ENCODE peak calls at places on chromosomes 3 and 15, in seven cellular contexts. Q is mucosa of descending colon, X is AG04450, S is Calu3, V is astrocyte, R is spleen, L is tibial nerve. W is an unnamed sample.

GRCh38 chr3:71130516-71131384 is 452.8 kb downstream of the FOXP1 start:
- DNase-seq in V (peak; percentile 87), S (peak; percentile 45), X (peak; percentile 59), R (peak; percentile 88), L (peak; percentile 57), Q (peak; percentile 73), W (no peak)

GRCh38 chr3:87041191-87041590 is 50.2 kb upstream of the VGLL3 start:
- DNase-seq in R (no peak), Q (no peak), X (no peak), S (no peak), L (no peak), V (no peak), W (no peak)

GRCh38 chr3:11847607-11848006 is 922 bp upstream of the TAMM41 start:
- DNase-seq in V (no peak), X (no peak), Q (no peak), L (no peak), S (peak; percentile 17), R (no peak), W (no peak)

GRCh38 chr3:88189361-88189810 is 39.6 kb downstream of the C3orf38 start:
- DNase-seq in R (no peak), Q (no peak), X (no peak), S (no peak), L (no peak), V (no peak), W (no peak)

GRCh38 chr15:82093774-82094211 is 48.0 kb upstream of the MEX3B start:
- DNase-seq in L (no peak), X (peak; percentile 79), Q (no peak), S (no peak), R (no peak), V (peak; percentile 89), W (peak; percentile 39)

GRCh38 chr3:126493731-126494130 is 18.0 kb upstream of the ZXDC start:
- DNase-seq in L (no peak), V (no peak), X (no peak), S (no peak), Q (no peak), R (peak; percentile 57), W (no peak)

GRCh38 chr3:39434574-39434973 is 28.1 kb downstream of the RPSA start:
- DNase-seq in V (no peak), Q (no peak), R (no peak), S (no peak), L (no peak), X (no peak), W (no peak)

GRCh38 chr15:69308949-69309348 is 10.2 kb downstream of the PAQR5 start:
- DNase-seq in L (no peak), V (no peak), X (no peak), S (no peak), Q (no peak), R (no peak), W (no peak)

GRCh38 chr15:44296625-44297524 is 8.4 kb downstream of the GOLM2 start:
- DNase-seq in L (no peak), S (peak; percentile 31), Q (no peak), X (no peak), V (peak; percentile 64), R (no peak), W (peak; percentile 44)

GRCh38 chr3:71168043-71168720 is 415.3 kb downstream of the FOXP1 start:
- DNase-seq in V (peak; percentile 69), L (no peak), Q (no peak), R (no peak), S (no peak), X (peak; percentile 43), W (no peak)

GRCh38 chr3:127822836-127823589 is 698 bp upstream of the MGLL start:
- DNase-seq in R (peak; percentile 85), L (peak; percentile 25), Q (peak; percentile 81), V (no peak), X (no peak), S (peak; percentile 52), W (no peak)

GRCh38 chr3:46484911-46485696 is 12.7 kb upstream of the RTP3 start:
- DNase-seq in S (no peak), X (no peak), L (no peak), R (no peak), Q (peak; percentile 80), V (no peak), W (no peak)

GRCh38 chr3:127011270-127011992 is 28.5 kb downstream of the PLXNA1 start:
- DNase-seq in S (no peak), V (no peak), R (no peak), L (peak; percentile 16), X (no peak), Q (no peak), W (no peak)

GRCh38 chr3:46700772-46701171 is 420 bp upstream of the TMIE start:
- DNase-seq in S (no peak), Q (peak; percentile 44), V (no peak), X (no peak), R (no peak), L (no peak), W (no peak)

GRCh38 chr3:36663666-36664291 is 100.6 kb downstream of the DCLK3 start:
- DNase-seq in R (no peak), Q (no peak), S (peak; percentile 32), V (peak; percentile 65), L (no peak), X (no peak), W (no peak)

GRCh38 chr3:182521339-182521738 is 272.0 kb upstream of the ATP11B start:
- DNase-seq in Q (no peak), R (no peak), V (no peak), X (no peak), L (no peak), S (no peak), W (no peak)

GRCh38 chr15:40618023-40618422 is 24.0 kb downstream of the KNL1 start:
- DNase-seq in X (no peak), S (no peak), V (no peak), Q (no peak), L (no peak), R (no peak), W (no peak)

GRCh38 chr3:171528102-171528501 is 67.9 kb upstream of the TNIK start:
- DNase-seq in Q (no peak), S (no peak), X (no peak), L (no peak), V (no peak), R (no peak), W (peak; percentile 56)

GRCh38 chr15:83713242-83713641 is 59.3 kb downstream of the ADAMTSL3 start:
- DNase-seq in Q (no peak), X (no peak), V (no peak), S (no peak), R (no peak), L (no peak), W (no peak)

GRCh38 chr15:56837281-56837680 is 81.2 kb upstream of the TCF12 start:
- DNase-seq in S (no peak), V (peak; percentile 69), R (no peak), X (peak; percentile 20), Q (no peak), L (no peak), W (no peak)

GRCh38 chr15:56838085-56838484 is 80.4 kb upstream of the TCF12 start:
- DNase-seq in V (no peak), R (no peak), L (no peak), Q (no peak), S (no peak), X (no peak), W (no peak)

GRCh38 chr15:56831467-56831866 is 87.0 kb upstream of the TCF12 start:
- DNase-seq in L (no peak), Q (no peak), V (no peak), R (no peak), S (no peak), X (no peak), W (no peak)

GRCh38 chr15:56835598-56836275 is 82.7 kb upstream of the TCF12 start:
- DNase-seq in S (no peak), Q (no peak), X (no peak), V (no peak), L (no peak), R (no peak), W (no peak)

GRCh38 chr15:56832125-56832524 is 86.3 kb upstream of the TCF12 start:
- DNase-seq in S (no peak), L (no peak), X (no peak), V (no peak), R (no peak), Q (no peak), W (no peak)
- TF ChIP-seq CTCF in S (no peak), L (no peak), X (no peak), V (no peak), R (no peak), Q (no peak), W (no peak)

GRCh38 chr15:78914027-78914764 is 30.6 kb downstream of the CTSH start:
- DNase-seq in L (peak; percentile 70), Q (no peak), S (peak; percentile 25), R (no peak), X (no peak), V (peak; percentile 21), W (peak; percentile 72)
- TF ChIP-seq CTCF in L (peak; percentile 53), Q (no peak), S (no peak), R (no peak), X (peak; percentile 49), V (no peak), W (peak; percentile 79)

DNA sequence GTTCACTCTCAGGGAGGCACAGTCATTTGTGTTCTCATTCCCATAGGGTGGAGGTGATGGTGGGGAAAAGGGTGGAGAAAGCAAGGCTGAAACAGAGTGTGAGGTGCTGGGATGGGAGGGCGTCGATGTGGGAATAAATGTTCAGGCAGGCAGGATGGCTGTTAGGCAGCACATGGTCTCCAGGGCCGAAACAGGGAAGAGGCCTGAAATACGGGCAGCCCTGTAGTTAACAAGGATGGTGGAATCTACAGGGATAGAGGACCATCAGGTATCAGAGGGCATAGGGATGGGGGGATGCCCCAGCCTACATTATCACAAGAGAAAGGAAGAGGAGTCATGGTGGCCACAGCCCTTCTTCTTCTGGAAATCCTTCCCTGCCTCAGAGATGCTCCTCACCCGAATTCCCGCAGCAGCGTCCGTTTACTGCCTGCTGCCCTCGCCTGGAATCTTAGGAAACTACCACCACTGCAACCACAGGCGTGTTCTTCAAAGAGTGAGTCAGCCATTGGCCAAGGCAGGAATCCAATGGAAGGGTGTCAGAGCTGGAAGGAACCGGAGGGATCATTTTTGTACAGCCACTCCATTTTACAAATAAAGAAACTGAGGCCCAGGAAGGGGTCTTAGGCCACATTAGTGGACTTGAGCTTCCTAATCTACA is 49.7 kb upstream of the POMGNT2 start:
- DNase-seq in X (peak; percentile 53), S (peak; percentile 73), R (no peak), V (peak; percentile 63), Q (no peak), L (peak; percentile 68), W (no peak)
- TF ChIP-seq CTCF in X (peak; percentile 78), S (peak; percentile 34), R (no peak), V (peak; percentile 53), Q (peak; percentile 26), L (peak; percentile 57), W (peak; percentile 75)

DNA sequence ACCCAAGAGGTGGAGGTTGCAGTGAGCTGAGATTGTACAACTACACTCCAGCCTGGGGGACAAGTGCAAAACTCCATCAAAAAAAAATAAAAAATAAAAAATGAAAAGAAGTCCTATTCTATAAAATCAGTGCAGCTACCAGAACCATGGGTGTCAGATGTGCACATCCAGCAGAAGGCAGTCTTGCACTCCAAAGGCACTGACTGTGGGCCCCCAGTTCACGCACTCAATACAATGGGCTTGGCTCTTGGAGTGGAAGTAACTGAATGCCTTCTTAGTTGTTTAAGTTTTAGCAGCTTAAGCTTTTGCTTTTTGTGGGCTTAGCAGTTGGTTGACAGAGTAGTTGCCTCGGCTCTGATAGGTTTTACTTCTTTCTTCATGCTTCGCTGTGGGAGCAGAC is 141.4 kb downstream of the AGBL1 start:
- DNase-seq in R (no peak), V (no peak), Q (no peak), L (no peak), X (no peak), S (no peak), W (no peak)
- TF ChIP-seq CTCF in R (no peak), V (no peak), Q (no peak), L (no peak), X (no peak), S (no peak), W (no peak)

W was measured in retinal pigment epithelial cell.